ENCODE peak calls at places on chromosomes 3 and 15, in eight cellular contexts. One of them, this sample, is unnamed.

GRCh38 chr3:101942356-101942755 is 93.0 kb downstream of the NFKBIZ start:
- DNase-seq in activated CD8-positive, alpha-beta T cell treated with anti-CD3 and anti-CD28 coated beads, Interleukin-2, amount 10 ng/mL, durations not matched to agents 7 days and 5 days: no peak
- DNase-seq in HuH-7.5: no peak
- DNase-seq in activated CD8-positive, alpha-beta memory T cell treated with anti-CD3 and anti-CD28 coated beads, Interleukin-2, amount 50 U/mL, for 48 hours: no peak
- DNase-seq in heart right ventricle: no peak
- DNase-seq in choroid plexus epithelial cell: peak
- DNase-seq in T1000: no peak
- DNase-seq in cerebellum: no peak
- DNase-seq in this sample: no peak

GRCh38 chr3:44584646-44585501 is at the start of gene ZNF660:
- DNase-seq in activated CD8-positive, alpha-beta T cell treated with anti-CD3 and anti-CD28 coated beads, Interleukin-2, amount 10 ng/mL, durations not matched to agents 7 days and 5 days: no peak
- DNase-seq in HuH-7.5: peak
- DNase-seq in activated CD8-positive, alpha-beta memory T cell treated with anti-CD3 and anti-CD28 coated beads, Interleukin-2, amount 50 U/mL, for 48 hours: peak
- DNase-seq in heart right ventricle: peak
- DNase-seq in choroid plexus epithelial cell: peak
- DNase-seq in T1000: peak
- DNase-seq in cerebellum: peak
- DNase-seq in this sample: peak

GRCh38 chr15:91841861-91842260 is 11.6 kb upstream of the SLCO3A1 start:
- DNase-seq in activated CD8-positive, alpha-beta T cell treated with anti-CD3 and anti-CD28 coated beads, Interleukin-2, amount 10 ng/mL, durations not matched to agents 7 days and 5 days: no peak
- DNase-seq in HuH-7.5: no peak
- DNase-seq in activated CD8-positive, alpha-beta memory T cell treated with anti-CD3 and anti-CD28 coated beads, Interleukin-2, amount 50 U/mL, for 48 hours: no peak
- DNase-seq in heart right ventricle: no peak
- DNase-seq in choroid plexus epithelial cell: no peak
- DNase-seq in T1000: no peak
- DNase-seq in cerebellum: no peak
- DNase-seq in this sample: no peak

GRCh38 chr15:63238796-63239195 is 38.6 kb upstream of the APH1B start:
- DNase-seq in activated CD8-positive, alpha-beta T cell treated with anti-CD3 and anti-CD28 coated beads, Interleukin-2, amount 10 ng/mL, durations not matched to agents 7 days and 5 days: peak
- DNase-seq in HuH-7.5: no peak
- DNase-seq in activated CD8-positive, alpha-beta memory T cell treated with anti-CD3 and anti-CD28 coated beads, Interleukin-2, amount 50 U/mL, for 48 hours: no peak
- DNase-seq in heart right ventricle: no peak
- DNase-seq in choroid plexus epithelial cell: peak
- DNase-seq in T1000: peak
- DNase-seq in cerebellum: no peak
- DNase-seq in this sample: no peak

GRCh38 chr15:52496776-52497470 is 31.8 kb downstream of the MYO5A start:
- DNase-seq in activated CD8-positive, alpha-beta T cell treated with anti-CD3 and anti-CD28 coated beads, Interleukin-2, amount 10 ng/mL, durations not matched to agents 7 days and 5 days: no peak
- DNase-seq in HuH-7.5: no peak
- DNase-seq in activated CD8-positive, alpha-beta memory T cell treated with anti-CD3 and anti-CD28 coated beads, Interleukin-2, amount 50 U/mL, for 48 hours: peak
- DNase-seq in heart right ventricle: no peak
- DNase-seq in choroid plexus epithelial cell: no peak
- DNase-seq in T1000: peak
- DNase-seq in cerebellum: no peak
- DNase-seq in this sample: no peak

GRCh38 chr3:9653565-9654248 is 4.4 kb downstream of the MTMR14 start:
- DNase-seq in activated CD8-positive, alpha-beta T cell treated with anti-CD3 and anti-CD28 coated beads, Interleukin-2, amount 10 ng/mL, durations not matched to agents 7 days and 5 days: no peak
- DNase-seq in HuH-7.5: no peak
- DNase-seq in activated CD8-positive, alpha-beta memory T cell treated with anti-CD3 and anti-CD28 coated beads, Interleukin-2, amount 50 U/mL, for 48 hours: no peak
- DNase-seq in heart right ventricle: no peak
- DNase-seq in choroid plexus epithelial cell: no peak
- DNase-seq in T1000: no peak
- DNase-seq in cerebellum: no peak
- DNase-seq in this sample: no peak

GRCh38 chr15:95626501-95627361 is 703.8 kb upstream of the NR2F2 start:
- DNase-seq in activated CD8-positive, alpha-beta T cell treated with anti-CD3 and anti-CD28 coated beads, Interleukin-2, amount 10 ng/mL, durations not matched to agents 7 days and 5 days: no peak
- DNase-seq in HuH-7.5: no peak
- DNase-seq in activated CD8-positive, alpha-beta memory T cell treated with anti-CD3 and anti-CD28 coated beads, Interleukin-2, amount 50 U/mL, for 48 hours: no peak
- DNase-seq in heart right ventricle: peak
- DNase-seq in choroid plexus epithelial cell: peak
- DNase-seq in T1000: no peak
- DNase-seq in cerebellum: no peak
- DNase-seq in this sample: no peak

GRCh38 chr3:170697803-170698350 is 112.0 kb upstream of the SLC7A14 start:
- DNase-seq in activated CD8-positive, alpha-beta T cell treated with anti-CD3 and anti-CD28 coated beads, Interleukin-2, amount 10 ng/mL, durations not matched to agents 7 days and 5 days: no peak
- DNase-seq in HuH-7.5: no peak
- DNase-seq in activated CD8-positive, alpha-beta memory T cell treated with anti-CD3 and anti-CD28 coated beads, Interleukin-2, amount 50 U/mL, for 48 hours: no peak
- DNase-seq in heart right ventricle: no peak
- DNase-seq in choroid plexus epithelial cell: peak
- DNase-seq in T1000: no peak
- DNase-seq in cerebellum: no peak
- DNase-seq in this sample: no peak

GRCh38 chr3:134201201-134202130 is 49.2 kb downstream of the RYK start:
- DNase-seq in activated CD8-positive, alpha-beta T cell treated with anti-CD3 and anti-CD28 coated beads, Interleukin-2, amount 10 ng/mL, durations not matched to agents 7 days and 5 days: no peak
- DNase-seq in HuH-7.5: no peak
- DNase-seq in activated CD8-positive, alpha-beta memory T cell treated with anti-CD3 and anti-CD28 coated beads, Interleukin-2, amount 50 U/mL, for 48 hours: no peak
- DNase-seq in heart right ventricle: no peak
- DNase-seq in choroid plexus epithelial cell: peak
- DNase-seq in T1000: peak
- DNase-seq in cerebellum: no peak
- DNase-seq in this sample: no peak

GRCh38 chr3:37545479-37545878 is 316.2 kb upstream of the CTDSPL start:
- DNase-seq in activated CD8-positive, alpha-beta T cell treated with anti-CD3 and anti-CD28 coated beads, Interleukin-2, amount 10 ng/mL, durations not matched to agents 7 days and 5 days: no peak
- DNase-seq in HuH-7.5: no peak
- DNase-seq in activated CD8-positive, alpha-beta memory T cell treated with anti-CD3 and anti-CD28 coated beads, Interleukin-2, amount 50 U/mL, for 48 hours: no peak
- DNase-seq in heart right ventricle: no peak
- DNase-seq in choroid plexus epithelial cell: no peak
- DNase-seq in T1000: no peak
- DNase-seq in cerebellum: no peak
- DNase-seq in this sample: no peak

GRCh38 chr3:49771340-49771938 is 14.9 kb downstream of the IP6K1 start:
- DNase-seq in activated CD8-positive, alpha-beta T cell treated with anti-CD3 and anti-CD28 coated beads, Interleukin-2, amount 10 ng/mL, durations not matched to agents 7 days and 5 days: no peak
- DNase-seq in HuH-7.5: no peak
- DNase-seq in activated CD8-positive, alpha-beta memory T cell treated with anti-CD3 and anti-CD28 coated beads, Interleukin-2, amount 50 U/mL, for 48 hours: no peak
- DNase-seq in heart right ventricle: no peak
- DNase-seq in choroid plexus epithelial cell: no peak
- DNase-seq in T1000: no peak
- DNase-seq in cerebellum: no peak
- DNase-seq in this sample: no peak

GRCh38 chr15:40787344-40787841 is 17.6 kb downstream of the C15orf62 start:
- DNase-seq in activated CD8-positive, alpha-beta T cell treated with anti-CD3 and anti-CD28 coated beads, Interleukin-2, amount 10 ng/mL, durations not matched to agents 7 days and 5 days: peak
- DNase-seq in HuH-7.5: no peak
- DNase-seq in activated CD8-positive, alpha-beta memory T cell treated with anti-CD3 and anti-CD28 coated beads, Interleukin-2, amount 50 U/mL, for 48 hours: peak
- DNase-seq in heart right ventricle: no peak
- DNase-seq in choroid plexus epithelial cell: peak
- DNase-seq in T1000: peak
- DNase-seq in cerebellum: no peak
- DNase-seq in this sample: peak

GRCh38 chr3:149459491-149460057 is 14.9 kb upstream of the TM4SF4 start:
- DNase-seq in activated CD8-positive, alpha-beta T cell treated with anti-CD3 and anti-CD28 coated beads, Interleukin-2, amount 10 ng/mL, durations not matched to agents 7 days and 5 days: no peak
- DNase-seq in HuH-7.5: no peak
- DNase-seq in activated CD8-positive, alpha-beta memory T cell treated with anti-CD3 and anti-CD28 coated beads, Interleukin-2, amount 50 U/mL, for 48 hours: no peak
- DNase-seq in heart right ventricle: no peak
- DNase-seq in choroid plexus epithelial cell: no peak
- DNase-seq in T1000: no peak
- DNase-seq in cerebellum: no peak
- DNase-seq in this sample: no peak

GRCh38 chr3:11290743-11291680 is 18.8 kb downstream of the ATG7 start:
- DNase-seq in activated CD8-positive, alpha-beta T cell treated with anti-CD3 and anti-CD28 coated beads, Interleukin-2, amount 10 ng/mL, durations not matched to agents 7 days and 5 days: peak
- DNase-seq in HuH-7.5: no peak
- DNase-seq in activated CD8-positive, alpha-beta memory T cell treated with anti-CD3 and anti-CD28 coated beads, Interleukin-2, amount 50 U/mL, for 48 hours: no peak
- DNase-seq in heart right ventricle: no peak
- DNase-seq in choroid plexus epithelial cell: peak
- DNase-seq in T1000: peak
- DNase-seq in cerebellum: no peak
- DNase-seq in this sample: no peak

GRCh38 chr3:124351430-124352142 is 359.7 kb upstream of the ROPN1 start:
- DNase-seq in activated CD8-positive, alpha-beta T cell treated with anti-CD3 and anti-CD28 coated beads, Interleukin-2, amount 10 ng/mL, durations not matched to agents 7 days and 5 days: no peak
- DNase-seq in HuH-7.5: peak
- DNase-seq in activated CD8-positive, alpha-beta memory T cell treated with anti-CD3 and anti-CD28 coated beads, Interleukin-2, amount 50 U/mL, for 48 hours: no peak
- DNase-seq in heart right ventricle: no peak
- DNase-seq in choroid plexus epithelial cell: peak
- DNase-seq in T1000: peak
- DNase-seq in cerebellum: peak
- DNase-seq in this sample: peak

GRCh38 chr3:46955157-46955556 is 21.4 kb downstream of the CCDC12 start:
- DNase-seq in activated CD8-positive, alpha-beta T cell treated with anti-CD3 and anti-CD28 coated beads, Interleukin-2, amount 10 ng/mL, durations not matched to agents 7 days and 5 days: no peak
- DNase-seq in HuH-7.5: no peak
- DNase-seq in activated CD8-positive, alpha-beta memory T cell treated with anti-CD3 and anti-CD28 coated beads, Interleukin-2, amount 50 U/mL, for 48 hours: no peak
- DNase-seq in heart right ventricle: no peak
- DNase-seq in choroid plexus epithelial cell: no peak
- DNase-seq in T1000: no peak
- DNase-seq in cerebellum: no peak
- DNase-seq in this sample: no peak

GRCh38 chr15:66802087-66803001 is 100.3 kb downstream of the SMAD6 start:
- DNase-seq in activated CD8-positive, alpha-beta T cell treated with anti-CD3 and anti-CD28 coated beads, Interleukin-2, amount 10 ng/mL, durations not matched to agents 7 days and 5 days: no peak
- DNase-seq in HuH-7.5: no peak
- DNase-seq in activated CD8-positive, alpha-beta memory T cell treated with anti-CD3 and anti-CD28 coated beads, Interleukin-2, amount 50 U/mL, for 48 hours: peak
- DNase-seq in heart right ventricle: no peak
- DNase-seq in choroid plexus epithelial cell: peak
- DNase-seq in T1000: no peak
- DNase-seq in cerebellum: no peak
- DNase-seq in this sample: no peak

GRCh38 chr15:38130200-38130567 is 122.5 kb upstream of the SPRED1 start:
- DNase-seq in activated CD8-positive, alpha-beta T cell treated with anti-CD3 and anti-CD28 coated beads, Interleukin-2, amount 10 ng/mL, durations not matched to agents 7 days and 5 days: no peak
- DNase-seq in HuH-7.5: no peak
- DNase-seq in activated CD8-positive, alpha-beta memory T cell treated with anti-CD3 and anti-CD28 coated beads, Interleukin-2, amount 50 U/mL, for 48 hours: no peak
- DNase-seq in heart right ventricle: no peak
- DNase-seq in choroid plexus epithelial cell: peak
- DNase-seq in T1000: no peak
- DNase-seq in cerebellum: no peak
- DNase-seq in this sample: no peak

GRCh38 chr15:69482686-69483256 is 30.2 kb downstream of the RPLP1 start:
- DNase-seq in activated CD8-positive, alpha-beta T cell treated with anti-CD3 and anti-CD28 coated beads, Interleukin-2, amount 10 ng/mL, durations not matched to agents 7 days and 5 days: no peak
- DNase-seq in HuH-7.5: no peak
- DNase-seq in activated CD8-positive, alpha-beta memory T cell treated with anti-CD3 and anti-CD28 coated beads, Interleukin-2, amount 50 U/mL, for 48 hours: peak
- DNase-seq in heart right ventricle: no peak
- DNase-seq in choroid plexus epithelial cell: no peak
- DNase-seq in T1000: no peak
- DNase-seq in cerebellum: no peak
- DNase-seq in this sample: no peak

GRCh38 chr3:108127301-108127988 is 36.6 kb upstream of the CD47 start:
- DNase-seq in activated CD8-positive, alpha-beta T cell treated with anti-CD3 and anti-CD28 coated beads, Interleukin-2, amount 10 ng/mL, durations not matched to agents 7 days and 5 days: peak
- DNase-seq in HuH-7.5: no peak
- DNase-seq in activated CD8-positive, alpha-beta memory T cell treated with anti-CD3 and anti-CD28 coated beads, Interleukin-2, amount 50 U/mL, for 48 hours: peak
- DNase-seq in heart right ventricle: no peak
- DNase-seq in choroid plexus epithelial cell: no peak
- DNase-seq in T1000: no peak
- DNase-seq in cerebellum: no peak
- DNase-seq in this sample: no peak

This sample was measured in G401.